ENCODE peak calls at places on chromosomes 2 and 18, in nine cellular contexts. One of them, this sample, is unnamed.

GRCh38 chr18:48229445-48230052 is 179.6 kb downstream of the ZBTB7C start:
- DNase-seq in endothelial cell: no peak
- DNase-seq in IMR-90: no peak
- DNase-seq in stomach: no peak
- DNase-seq in esophagus squamous epithelium: no peak
- DNase-seq in HFFc6: no peak
- DNase-seq in uterus: no peak
- DNase-seq in fibroblast of mammary gland: no peak
- DNase-seq in fibroblast of lung: no peak
- DNase-seq in this sample: no peak

GRCh38 chr2:37880546-37880945 is 44.5 kb upstream of the RMDN2 start:
- DNase-seq in HFFc6: no peak
- DNase-seq in fibroblast of lung: no peak
- DNase-seq in stomach: no peak
- DNase-seq in uterus: no peak
- DNase-seq in fibroblast of mammary gland: no peak
- DNase-seq in endothelial cell: no peak
- DNase-seq in esophagus squamous epithelium: no peak
- DNase-seq in IMR-90: no peak
- DNase-seq in this sample: no peak

GRCh38 chr18:70398076-70398475 is 109.2 kb downstream of the SOCS6 start:
- DNase-seq in stomach: no peak
- DNase-seq in fibroblast of mammary gland: no peak
- DNase-seq in HFFc6: no peak
- DNase-seq in uterus: no peak
- DNase-seq in endothelial cell: no peak
- DNase-seq in IMR-90: no peak
- DNase-seq in fibroblast of lung: peak; percentile 65
- DNase-seq in esophagus squamous epithelium: no peak
- DNase-seq in this sample: no peak

GRCh38 chr18:44936485-44936884 is 255.8 kb downstream of the SETBP1 start:
- DNase-seq in fibroblast of lung: no peak
- DNase-seq in HFFc6: no peak
- DNase-seq in IMR-90: no peak
- DNase-seq in endothelial cell: no peak
- DNase-seq in stomach: no peak
- DNase-seq in fibroblast of mammary gland: no peak
- DNase-seq in uterus: no peak
- DNase-seq in esophagus squamous epithelium: no peak
- DNase-seq in this sample: no peak

GRCh38 chr18:22570492-22570891 is 152.8 kb upstream of the CTAGE1 start:
- DNase-seq in esophagus squamous epithelium: no peak
- DNase-seq in endothelial cell: no peak
- DNase-seq in HFFc6: no peak
- DNase-seq in IMR-90: no peak
- DNase-seq in fibroblast of lung: no peak
- DNase-seq in stomach: no peak
- DNase-seq in uterus: no peak
- DNase-seq in fibroblast of mammary gland: no peak
- DNase-seq in this sample: no peak

GRCh38 chr2:204110250-204111183 is 174.0 kb downstream of the ICOS start:
- DNase-seq in uterus: peak; percentile 18
- DNase-seq in IMR-90: no peak
- DNase-seq in fibroblast of lung: peak; percentile 6
- DNase-seq in fibroblast of mammary gland: peak; percentile 57
- DNase-seq in HFFc6: peak; percentile 6
- DNase-seq in esophagus squamous epithelium: no peak
- DNase-seq in stomach: peak; percentile 38
- DNase-seq in endothelial cell: no peak
- DNase-seq in this sample: no peak

GRCh38 chr2:138180691-138181386 is 216.6 kb downstream of the HNMT start:
- DNase-seq in endothelial cell: no peak
- DNase-seq in stomach: no peak
- DNase-seq in HFFc6: no peak
- DNase-seq in fibroblast of lung: no peak
- DNase-seq in uterus: no peak
- DNase-seq in fibroblast of mammary gland: peak; percentile 7
- DNase-seq in IMR-90: no peak
- DNase-seq in esophagus squamous epithelium: no peak
- DNase-seq in this sample: no peak

GRCh38 chr2:135615404-135615803 is 84.1 kb downstream of the R3HDM1 start:
- DNase-seq in esophagus squamous epithelium: no peak
- DNase-seq in fibroblast of lung: no peak
- DNase-seq in fibroblast of mammary gland: no peak
- DNase-seq in HFFc6: no peak
- DNase-seq in stomach: no peak
- DNase-seq in uterus: no peak
- DNase-seq in endothelial cell: no peak
- DNase-seq in IMR-90: no peak
- DNase-seq in this sample: no peak

GRCh38 chr2:79860233-79861058 is 347.6 kb downstream of the CTNNA2 start:
- DNase-seq in esophagus squamous epithelium: no peak
- DNase-seq in IMR-90: peak; percentile 21
- DNase-seq in fibroblast of lung: peak; percentile 23
- DNase-seq in stomach: no peak
- DNase-seq in uterus: no peak
- DNase-seq in HFFc6: peak; percentile 30
- DNase-seq in endothelial cell: peak; percentile 15
- DNase-seq in fibroblast of mammary gland: peak; percentile 39
- DNase-seq in this sample: no peak

GRCh38 chr2:144513388-144514100 is 6.4 kb downstream of the ZEB2 start:
- DNase-seq in uterus: no peak
- DNase-seq in endothelial cell: no peak
- DNase-seq in stomach: no peak
- DNase-seq in esophagus squamous epithelium: no peak
- DNase-seq in fibroblast of lung: peak; percentile 89
- DNase-seq in HFFc6: peak; percentile 49
- DNase-seq in fibroblast of mammary gland: peak; percentile 78
- DNase-seq in IMR-90: peak; percentile 81
- DNase-seq in this sample: no peak

GRCh38 chr2:60867848-60868247 is 13.5 kb upstream of the REL start:
- DNase-seq in uterus: no peak
- DNase-seq in fibroblast of lung: no peak
- DNase-seq in fibroblast of mammary gland: no peak
- DNase-seq in endothelial cell: no peak
- DNase-seq in esophagus squamous epithelium: no peak
- DNase-seq in stomach: no peak
- DNase-seq in HFFc6: no peak
- DNase-seq in IMR-90: no peak
- DNase-seq in this sample: peak; percentile 16

GRCh38 chr18:68417826-68418225 is 297.1 kb downstream of the TMX3 start:
- DNase-seq in fibroblast of mammary gland: peak; percentile 78
- DNase-seq in endothelial cell: no peak
- DNase-seq in esophagus squamous epithelium: no peak
- DNase-seq in uterus: no peak
- DNase-seq in HFFc6: peak; percentile 41
- DNase-seq in stomach: no peak
- DNase-seq in fibroblast of lung: peak; percentile 45
- DNase-seq in IMR-90: peak; percentile 51
- DNase-seq in this sample: no peak

GRCh38 chr2:32863803-32864202 is 83.0 kb upstream of the LTBP1 start:
- DNase-seq in endothelial cell: no peak
- DNase-seq in esophagus squamous epithelium: no peak
- DNase-seq in stomach: no peak
- DNase-seq in IMR-90: peak; percentile 52
- DNase-seq in fibroblast of mammary gland: no peak
- DNase-seq in uterus: no peak
- DNase-seq in HFFc6: no peak
- DNase-seq in fibroblast of lung: peak; percentile 57
- DNase-seq in this sample: no peak

GRCh38 chr2:232721882-232722281 is 24.8 kb downstream of the GIGYF2 start:
- DNase-seq in stomach: no peak
- DNase-seq in fibroblast of lung: no peak
- DNase-seq in IMR-90: no peak
- DNase-seq in HFFc6: no peak
- DNase-seq in esophagus squamous epithelium: no peak
- DNase-seq in fibroblast of mammary gland: no peak
- DNase-seq in uterus: no peak
- DNase-seq in endothelial cell: no peak
- DNase-seq in this sample: no peak

GRCh38 chr2:134246154-134246874 is 7.6 kb upstream of the MGAT5 start:
- DNase-seq in esophagus squamous epithelium: no peak
- DNase-seq in fibroblast of mammary gland: no peak
- DNase-seq in endothelial cell: no peak
- DNase-seq in fibroblast of lung: no peak
- DNase-seq in HFFc6: no peak
- DNase-seq in stomach: no peak
- DNase-seq in uterus: no peak
- DNase-seq in IMR-90: no peak
- DNase-seq in this sample: no peak

DNA sequence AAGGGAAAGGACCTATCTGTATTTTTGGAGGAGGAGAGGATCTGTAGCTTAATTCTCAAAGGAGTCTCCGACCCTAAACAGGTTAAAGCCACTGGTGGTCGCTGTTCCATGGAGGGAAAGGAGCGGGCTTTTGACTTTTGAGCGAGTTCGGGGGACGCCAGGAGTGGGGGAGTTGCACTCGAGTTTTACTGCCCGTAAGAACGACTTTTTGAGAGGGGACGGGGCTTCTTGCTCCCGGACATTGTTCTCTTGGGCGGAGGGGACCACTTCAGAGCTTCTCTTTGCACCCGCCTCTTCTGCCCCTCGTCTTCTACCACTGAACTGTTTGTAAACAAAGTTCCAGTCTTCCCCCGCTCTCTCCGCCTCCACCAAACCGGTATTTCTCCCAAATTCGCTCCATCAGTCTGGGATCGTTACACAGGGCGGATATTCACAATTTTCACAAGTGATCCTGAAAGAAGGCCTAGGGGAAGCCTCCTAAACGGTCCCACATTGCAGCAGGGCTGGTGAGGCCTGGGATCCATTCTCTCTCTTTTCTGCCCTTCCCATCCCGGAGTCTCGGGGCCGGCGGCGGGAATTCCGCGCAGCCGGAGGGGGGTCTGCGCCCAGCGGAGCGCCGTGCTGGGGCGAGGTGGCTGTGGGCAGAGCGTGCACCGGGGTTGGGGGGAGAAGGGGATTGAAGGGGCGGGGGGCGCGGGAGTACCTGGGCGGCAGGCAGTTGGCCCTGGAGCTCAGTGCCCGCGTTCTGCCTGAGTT is 6.6 kb downstream of the DLX2 start:
- DNase-seq in fibroblast of lung: no peak
- DNase-seq in HFFc6: peak; percentile 16
- DNase-seq in stomach: no peak
- DNase-seq in esophagus squamous epithelium: no peak
- DNase-seq in uterus: no peak
- DNase-seq in endothelial cell: no peak
- DNase-seq in fibroblast of mammary gland: no peak
- DNase-seq in IMR-90: no peak
- DNase-seq in this sample: no peak
- TF ChIP-seq CTCF in fibroblast of lung: no peak
- TF ChIP-seq CTCF in HFFc6: peak; percentile 67
- TF ChIP-seq CTCF in stomach: no peak
- TF ChIP-seq CTCF in esophagus squamous epithelium: no peak
- TF ChIP-seq CTCF in uterus: no peak
- TF ChIP-seq CTCF in endothelial cell: no peak
- TF ChIP-seq CTCF in fibroblast of mammary gland: peak; percentile 19
- TF ChIP-seq CTCF in IMR-90: no peak
- TF ChIP-seq CTCF in this sample: no peak

GRCh38 chr2:124585277-124585676 is 560.2 kb downstream of the CNTNAP5 start:
- DNase-seq in endothelial cell: no peak
- DNase-seq in uterus: no peak
- DNase-seq in fibroblast of mammary gland: no peak
- DNase-seq in fibroblast of lung: no peak
- DNase-seq in IMR-90: no peak
- DNase-seq in HFFc6: no peak
- DNase-seq in stomach: no peak
- DNase-seq in esophagus squamous epithelium: no peak
- DNase-seq in this sample: no peak

GRCh38 chr2:124586210-124586609 is 561.1 kb downstream of the CNTNAP5 start:
- DNase-seq in fibroblast of mammary gland: no peak
- DNase-seq in fibroblast of lung: no peak
- DNase-seq in IMR-90: no peak
- DNase-seq in endothelial cell: no peak
- DNase-seq in uterus: no peak
- DNase-seq in HFFc6: no peak
- DNase-seq in stomach: no peak
- DNase-seq in esophagus squamous epithelium: no peak
- DNase-seq in this sample: no peak

GRCh38 chr2:124580263-124580662 is 555.2 kb downstream of the CNTNAP5 start:
- DNase-seq in uterus: no peak
- DNase-seq in HFFc6: no peak
- DNase-seq in IMR-90: no peak
- DNase-seq in fibroblast of lung: no peak
- DNase-seq in esophagus squamous epithelium: no peak
- DNase-seq in endothelial cell: no peak
- DNase-seq in stomach: no peak
- DNase-seq in fibroblast of mammary gland: no peak
- DNase-seq in this sample: no peak

GRCh38 chr2:124586835-124587234 is 561.7 kb downstream of the CNTNAP5 start:
- DNase-seq in endothelial cell: no peak
- DNase-seq in stomach: no peak
- DNase-seq in IMR-90: no peak
- DNase-seq in fibroblast of lung: no peak
- DNase-seq in fibroblast of mammary gland: no peak
- DNase-seq in esophagus squamous epithelium: no peak
- DNase-seq in uterus: no peak
- DNase-seq in HFFc6: no peak
- DNase-seq in this sample: no peak

GRCh38 chr2:124582387-124582786 is 557.3 kb downstream of the CNTNAP5 start:
- DNase-seq in fibroblast of lung: no peak
- DNase-seq in HFFc6: no peak
- DNase-seq in IMR-90: no peak
- DNase-seq in uterus: no peak
- DNase-seq in endothelial cell: no peak
- DNase-seq in fibroblast of mammary gland: no peak
- DNase-seq in stomach: no peak
- DNase-seq in esophagus squamous epithelium: no peak
- DNase-seq in this sample: no peak
- TF ChIP-seq CTCF in fibroblast of lung: no peak
- TF ChIP-seq CTCF in HFFc6: no peak
- TF ChIP-seq CTCF in IMR-90: no peak
- TF ChIP-seq CTCF in uterus: no peak
- TF ChIP-seq CTCF in endothelial cell: no peak
- TF ChIP-seq CTCF in fibroblast of mammary gland: no peak
- TF ChIP-seq CTCF in stomach: no peak
- TF ChIP-seq CTCF in esophagus squamous epithelium: no peak
- TF ChIP-seq CTCF in this sample: no peak

DNA sequence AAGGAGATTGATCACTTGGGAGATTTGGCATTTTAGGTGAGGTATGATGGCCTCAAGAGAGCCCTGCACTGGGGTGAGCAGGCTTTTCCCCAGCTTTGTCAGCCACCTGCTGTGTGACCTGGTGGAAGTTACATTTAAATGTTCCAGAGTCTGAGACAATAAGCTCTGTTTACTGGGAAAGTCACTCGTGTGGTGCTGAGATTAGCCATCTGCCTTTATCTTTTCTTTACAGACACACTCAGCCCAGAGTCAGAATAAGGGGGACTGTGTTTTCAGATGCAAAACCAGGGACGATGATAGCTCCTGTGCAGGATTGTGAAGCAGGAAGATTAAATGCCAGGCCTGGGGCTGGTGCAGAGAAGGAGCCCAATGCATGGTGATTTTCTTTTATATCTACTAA is 47.9 kb downstream of the SH3RF3 start:
- DNase-seq in esophagus squamous epithelium: no peak
- DNase-seq in uterus: no peak
- DNase-seq in fibroblast of lung: no peak
- DNase-seq in IMR-90: no peak
- DNase-seq in fibroblast of mammary gland: no peak
- DNase-seq in HFFc6: no peak
- DNase-seq in endothelial cell: no peak
- DNase-seq in stomach: no peak
- DNase-seq in this sample: no peak
- TF ChIP-seq CTCF in esophagus squamous epithelium: no peak
- TF ChIP-seq CTCF in uterus: no peak
- TF ChIP-seq CTCF in fibroblast of lung: no peak
- TF ChIP-seq CTCF in IMR-90: no peak
- TF ChIP-seq CTCF in fibroblast of mammary gland: no peak
- TF ChIP-seq CTCF in HFFc6: no peak
- TF ChIP-seq CTCF in endothelial cell: no peak
- TF ChIP-seq CTCF in stomach: no peak
- TF ChIP-seq CTCF in this sample: no peak

GRCh38 chr2:43898134-43898957 is 59.6 kb downstream of the ABCG8 start:
- DNase-seq in fibroblast of mammary gland: peak; percentile 6
- DNase-seq in stomach: peak; percentile 75
- DNase-seq in IMR-90: peak; percentile 8
- DNase-seq in HFFc6: no peak
- DNase-seq in uterus: no peak
- DNase-seq in esophagus squamous epithelium: no peak
- DNase-seq in fibroblast of lung: no peak
- DNase-seq in endothelial cell: peak; percentile 39
- DNase-seq in this sample: no peak
- TF ChIP-seq CTCF in fibroblast of mammary gland: no peak
- TF ChIP-seq CTCF in stomach: peak; percentile 15
- TF ChIP-seq CTCF in IMR-90: no peak
- TF ChIP-seq CTCF in HFFc6: peak; percentile 32
- TF ChIP-seq CTCF in uterus: no peak
- TF ChIP-seq CTCF in esophagus squamous epithelium: no peak
- TF ChIP-seq CTCF in fibroblast of lung: peak; percentile 21
- TF ChIP-seq CTCF in endothelial cell: no peak
- TF ChIP-seq CTCF in this sample: no peak

This sample was measured in gastrocnemius medialis.